ENCODE peak calls at places on chromosomes 7 and 10, in four cellular contexts. M is HCT116, V is endothelial cell of umbilical vein, T is IMR-90. Z is an unnamed sample.

GRCh38 chr10:15168296-15168780 is at the start of gene NMT2:
- DNase-seq in V (peak; percentile 81), M (peak; percentile 68), T (no peak), Z (peak; percentile 78)

GRCh38 chr10:132429281-132430230 is 32.6 kb downstream of the PWWP2B start:
- DNase-seq in T (no peak), V (no peak), M (no peak), Z (no peak)

GRCh38 chr7:133411402-133411801 is 158.5 kb downstream of the EXOC4 start:
- DNase-seq in V (no peak), T (no peak), M (no peak), Z (no peak)

GRCh38 chr7:3910041-3910440 is 609.0 kb downstream of the SDK1 start:
- DNase-seq in T (no peak), V (no peak), M (no peak), Z (no peak)

GRCh38 chr10:129652021-129652420 is 185.0 kb downstream of the MGMT start:
- DNase-seq in T (no peak), M (no peak), V (no peak), Z (no peak)

GRCh38 chr10:84244651-84245270 is at the start of gene RGR:
- DNase-seq in T (no peak), V (no peak), M (no peak), Z (peak; percentile 19)

GRCh38 chr7:110407706-110408105 is 683.2 kb upstream of the LRRN3 start:
- DNase-seq in M (no peak), T (peak; percentile 4), V (no peak), Z (peak; percentile 24)

GRCh38 chr10:86361134-86362128 is 5.2 kb downstream of the GRID1 start:
- DNase-seq in V (no peak), M (no peak), T (no peak), Z (no peak)

GRCh38 chr7:31443457-31443856 is 70.4 kb upstream of the ITPRID1 start:
- DNase-seq in V (peak; percentile 48), T (peak; percentile 45), M (peak; percentile 32), Z (peak; percentile 85)

GRCh38 chr10:125016611-125017202 is 74.8 kb downstream of the ZRANB1 start:
- DNase-seq in V (no peak), M (no peak), T (no peak), Z (no peak)

GRCh38 chr10:125020871-125021270 is 78.9 kb downstream of the ZRANB1 start:
- DNase-seq in V (no peak), T (no peak), M (no peak), Z (no peak)

GRCh38 chr10:125020386-125020785 is 78.5 kb downstream of the ZRANB1 start:
- DNase-seq in T (no peak), V (no peak), M (no peak), Z (no peak)

GRCh38 chr10:125017547-125018298 is 75.8 kb downstream of the ZRANB1 start:
- DNase-seq in M (no peak), T (no peak), V (no peak), Z (no peak)

DNA sequence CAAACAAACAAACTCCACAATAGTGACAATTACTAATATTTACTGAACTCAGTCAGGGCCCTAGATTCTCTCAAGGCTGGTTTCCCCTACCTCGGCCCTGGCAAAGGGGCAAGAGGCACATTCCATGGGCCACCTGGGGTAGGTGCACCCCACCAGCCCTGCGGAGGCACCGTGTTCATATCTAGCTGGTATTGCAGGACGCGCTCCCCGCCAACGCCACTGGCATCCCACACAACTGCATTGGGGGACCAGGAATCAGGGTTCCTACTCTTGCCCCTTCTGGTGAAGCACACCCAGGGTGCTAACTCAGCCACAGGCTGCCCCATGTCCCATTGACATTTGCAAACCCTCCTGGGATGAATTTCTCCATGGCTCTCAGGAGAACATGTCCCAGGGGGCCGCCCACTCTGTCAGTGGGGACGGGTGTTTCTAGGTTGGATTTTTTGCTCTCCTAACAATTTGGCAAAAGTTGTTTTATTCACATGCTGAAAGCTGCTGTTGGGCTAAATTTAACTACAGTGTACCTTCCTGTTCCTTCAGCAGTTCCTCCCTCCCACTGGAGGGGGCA is 76.7 kb downstream of the ZRANB1 start:
- DNase-seq in V (no peak), T (no peak), M (no peak), Z (no peak)
- H3K4me1 ChIP-seq in V (no peaks in the 10 kb centered on the region), T (peaks cover 5% of the 10 kb centered on the region), M (no peaks in the 10 kb centered on the region), Z (peaks cover 31% of the 10 kb centered on the region)

DNA sequence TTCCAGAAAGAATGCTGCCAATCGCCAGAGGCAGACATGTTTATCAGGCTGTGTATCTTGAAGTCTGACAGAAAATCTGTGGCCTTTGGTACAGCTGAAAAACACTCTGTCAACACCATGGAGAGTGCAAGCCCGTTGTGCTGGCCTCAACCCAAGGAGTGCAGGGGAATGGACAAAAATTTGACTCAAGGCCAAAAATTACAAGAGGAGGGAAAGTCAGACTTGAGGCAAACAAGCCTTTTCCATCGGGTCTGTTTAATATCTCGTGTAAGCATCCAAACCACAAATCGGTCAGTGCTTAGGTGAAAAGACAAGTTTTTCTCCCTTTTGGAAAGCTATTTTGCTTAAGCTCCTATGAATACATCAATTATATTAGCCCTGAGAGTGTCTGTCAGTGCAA is 305.3 kb upstream of the NFE2L3 start:
- DNase-seq in M (no peak), T (peak; percentile 79), V (peak; percentile 97), Z (peak; percentile 96)
- H3K4me1 ChIP-seq in M (no peaks in the 10 kb centered on the region), T (peaks cover 16% of the 10 kb centered on the region), V (peaks cover 13% of the 10 kb centered on the region), Z (peaks cover 58% of the 10 kb centered on the region)

GRCh38 chr7:2637505-2638223 is 5.9 kb downstream of the TTYH3 start:
- DNase-seq in M (no peak), V (no peak), T (no peak), Z (no peak)
- H3K4me1 ChIP-seq in M (peaks cover 19% of the 10 kb centered on the region), V (peaks cover 38% of the 10 kb centered on the region), T (peaks cover 60% of the 10 kb centered on the region), Z (peaks cover 67% of the 10 kb centered on the region)

GRCh38 chr10:31702005-31702404 is 226.6 kb downstream of the ARHGAP12 start:
- DNase-seq in V (no peak), M (no peak), T (no peak), Z (no peak)
- H3K4me1 ChIP-seq in V (peaks cover 68% of the 10 kb centered on the region), M (no peaks in the 10 kb centered on the region), T (peaks cover 34% of the 10 kb centered on the region), Z (peaks cover 40% of the 10 kb centered on the region)

GRCh38 chr7:28739826-28740225 is 218.3 kb downstream of the TRIL start:
- DNase-seq in V (no peak), M (no peak), T (no peak), Z (no peak)

GRCh38 chr7:28744951-28745350 is 213.2 kb downstream of the TRIL start:
- DNase-seq in M (no peak), T (no peak), V (no peak), Z (no peak)

GRCh38 chr7:28738384-28738783 is 219.7 kb downstream of the TRIL start:
- DNase-seq in V (no peak), T (peak; percentile 11), M (no peak), Z (no peak)

GRCh38 chr7:28739128-28739527 is 219.0 kb downstream of the TRIL start:
- DNase-seq in V (no peak), M (no peak), T (no peak), Z (no peak)
- H3K4me1 ChIP-seq in V (no peaks in the 10 kb centered on the region), M (no peaks in the 10 kb centered on the region), T (peaks cover 2% of the 10 kb centered on the region), Z (peaks cover 9% of the 10 kb centered on the region)

GRCh38 chr7:151509670-151510333 is 9.9 kb downstream of the RHEB start:
- DNase-seq in T (no peak), M (no peak), V (no peak), Z (no peak)

GRCh38 chr7:151506901-151507382 is 12.8 kb downstream of the RHEB start:
- DNase-seq in T (no peak), V (peak; percentile 20), M (no peak), Z (no peak)

GRCh38 chr7:151505836-151506468 is 13.7 kb downstream of the RHEB start:
- DNase-seq in V (no peak), T (no peak), M (no peak), Z (no peak)

GRCh38 chr7:151505433-151505832 is 14.3 kb downstream of the RHEB start:
- DNase-seq in T (no peak), V (no peak), M (no peak), Z (no peak)

DNA sequence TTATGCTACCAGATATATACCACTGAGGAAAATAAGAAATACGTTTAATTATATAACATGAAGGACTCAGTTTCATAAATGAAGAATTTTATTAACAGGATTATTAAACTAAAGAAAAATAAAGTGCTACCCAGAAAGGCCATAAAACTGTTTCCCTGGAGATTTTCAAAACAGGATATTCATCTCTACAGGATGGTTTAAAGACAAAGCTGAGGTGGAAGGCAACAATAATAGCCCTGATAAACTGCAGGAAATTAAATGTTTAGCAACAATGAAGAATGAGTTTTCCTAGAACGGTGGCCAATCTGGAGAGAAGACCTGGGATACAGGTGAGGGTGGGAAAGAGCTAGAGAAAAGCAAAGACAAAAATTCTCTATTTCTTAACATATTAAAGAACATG is 11.9 kb downstream of the RHEB start:
- DNase-seq in T (no peak), V (peak; percentile 47), M (no peak), Z (no peak)
- H3K4me1 ChIP-seq in T (peaks cover 31% of the 10 kb centered on the region), V (peaks cover 7% of the 10 kb centered on the region), M (no peaks in the 10 kb centered on the region), Z (peaks cover 61% of the 10 kb centered on the region)

Z was measured in adipocyte.